ENCODE peak calls at places on chromosome 18, in five cellular contexts. O, K, P, Z and C are unnamed samples.

GRCh38 chr18:13406770-13407169 is 188.2 kb downstream of the LDLRAD4 start:
- DNase-seq in O (no peak), K (no peak), P (no peak), Z (no peak), C (no peak)

GRCh38 chr18:62933261-62933887 is 218.0 kb downstream of the PHLPP1 start:
- DNase-seq in O (no peak), K (no peak), P (no peak), Z (no peak), C (no peak)

GRCh38 chr18:70415823-70416488 is 127.1 kb downstream of the SOCS6 start:
- DNase-seq in O (no peak), K (no peak), P (no peak), Z (no peak), C (no peak)

GRCh38 chr18:62325806-62326645 is 916 bp downstream of the TNFRSF11A start:
- DNase-seq in O (no peak), K (no peak), P (peak; percentile 3), Z (no peak), C (no peak)

GRCh38 chr18:7789853-7790552 is 222.9 kb downstream of the PTPRM start:
- DNase-seq in O (no peak), K (no peak), P (peak; percentile 17), Z (no peak), C (no peak)

GRCh38 chr18:62979172-62979571 is 263.8 kb downstream of the PHLPP1 start:
- DNase-seq in O (no peak), K (no peak), P (peak; percentile 84), Z (no peak), C (peak; percentile 73)

GRCh38 chr18:59359576-59359952 is 499 bp upstream of the LMAN1 start:
- DNase-seq in O (no peak), K (no peak), P (no peak), Z (no peak), C (no peak)

GRCh38 chr18:24346254-24346653 is 51.4 kb downstream of the OSBPL1A start:
- DNase-seq in O (no peak), K (no peak), P (no peak), Z (no peak), C (no peak)

GRCh38 chr18:3062798-3063563 is 50.0 kb upstream of the LPIN2 start:
- DNase-seq in O (peak; percentile 58), K (peak; percentile 75), P (no peak), Z (peak; percentile 21), C (peak; percentile 80)

GRCh38 chr18:50829644-50830043 is 9.8 kb upstream of the MRO start:
- DNase-seq in O (no peak), K (no peak), P (no peak), Z (no peak), C (no peak)

GRCh38 chr18:47644896-47645295 is 285.6 kb downstream of the SMAD2 start:
- DNase-seq in O (no peak), K (no peak), P (no peak), Z (no peak), C (no peak)
- H3K4me1 ChIP-seq in O (no peaks in the 10 kb centered on the region), K (no peaks in the 10 kb centered on the region), P (no peaks in the 10 kb centered on the region), Z (no peaks in the 10 kb centered on the region), C (no peaks in the 10 kb centered on the region)

DNA sequence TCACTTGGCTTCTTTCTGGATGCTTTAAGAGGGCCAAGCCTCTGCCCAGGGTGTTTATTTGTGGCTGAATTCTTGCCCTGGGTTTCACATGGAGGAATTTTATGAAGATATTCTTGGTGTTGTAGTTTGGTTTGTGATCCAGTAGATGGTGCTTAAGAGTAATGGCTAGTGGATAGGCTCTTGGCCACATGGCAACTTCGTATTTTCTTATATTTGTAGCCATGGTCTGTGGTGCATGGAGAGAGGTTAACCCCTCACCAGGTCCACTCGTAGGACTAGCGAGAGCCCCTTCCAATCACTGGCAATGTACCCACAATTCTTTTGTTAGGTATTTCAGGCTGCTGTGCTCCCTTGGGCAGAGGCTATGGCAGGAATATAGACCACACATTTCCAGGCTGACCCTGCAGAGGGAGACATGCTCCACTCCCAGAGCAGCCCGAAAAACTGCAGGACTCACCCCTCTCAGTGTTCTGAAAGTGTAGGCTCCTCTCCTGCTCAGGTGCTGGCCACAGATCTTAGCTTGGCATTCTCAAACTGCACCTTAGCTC is 582.1 kb upstream of the SETBP1 start:
- DNase-seq in O (no peak), K (no peak), P (peak; percentile 31), Z (no peak), C (no peak)
- TF ChIP-seq CTCF in O (no peak), K (peak; percentile 29), P (peak; percentile 40), Z (no peak), C (no peak)

GRCh38 chr18:48675912-48676311 is 137.1 kb downstream of the CTIF start:
- DNase-seq in O (peak; percentile 28), K (no peak), P (no peak), Z (peak; percentile 1), C (no peak)
- H3K4me1 ChIP-seq in O (peaks cover 24% of the 10 kb centered on the region), K (peaks cover 4% of the 10 kb centered on the region), P (peaks cover 28% of the 10 kb centered on the region), Z (peaks cover 30% of the 10 kb centered on the region), C (peaks cover 35% of the 10 kb centered on the region)

GRCh38 chr18:51881394-51881793 is 458.6 kb upstream of the DCC start:
- DNase-seq in O (no peak), K (no peak), P (no peak), Z (no peak), C (no peak)
- TF ChIP-seq CTCF in O (no peak), K (no peak), P (no peak), Z (no peak), C (no peak)

GRCh38 chr18:48852792-48853191 is 98.0 kb downstream of the SMAD7 start:
- DNase-seq in O (no peak), K (no peak), P (no peak), Z (no peak), C (no peak)

GRCh38 chr18:48852292-48852691 is 98.5 kb downstream of the SMAD7 start:
- DNase-seq in O (no peak), K (no peak), P (peak; percentile 63), Z (no peak), C (no peak)

GRCh38 chr18:48853588-48853987 is 97.2 kb downstream of the SMAD7 start:
- DNase-seq in O (no peak), K (no peak), P (no peak), Z (no peak), C (no peak)

GRCh38 chr18:48850891-48851302 is 99.9 kb downstream of the SMAD7 start:
- DNase-seq in O (no peak), K (no peak), P (peak; percentile 60), Z (no peak), C (no peak)

DNA sequence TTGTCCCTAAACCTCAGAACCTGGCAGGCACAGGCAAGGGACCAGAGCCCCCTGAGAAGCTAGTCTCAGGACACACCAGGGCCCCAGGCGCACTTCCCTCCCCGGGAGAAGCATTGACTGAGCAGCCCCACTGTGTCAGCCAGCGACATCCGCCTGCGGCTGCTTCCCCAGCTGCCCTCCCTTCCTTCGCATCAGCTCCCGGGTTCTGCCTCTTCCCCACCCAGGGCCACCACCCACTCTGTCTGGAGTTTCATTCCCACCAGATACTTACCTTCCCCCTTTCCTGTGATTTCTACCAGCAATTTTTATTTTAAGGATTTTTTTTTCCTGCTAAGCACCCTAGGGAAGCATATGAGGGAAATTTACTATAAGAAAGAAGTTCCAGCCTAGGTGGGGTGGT is 99.2 kb downstream of the SMAD7 start:
- DNase-seq in O (no peak), K (peak; percentile 88), P (no peak), Z (no peak), C (no peak)
- H3K4me1 ChIP-seq in O (peaks cover 8% of the 10 kb centered on the region), K (no peaks in the 10 kb centered on the region), P (peaks cover 46% of the 10 kb centered on the region), Z (peaks cover 23% of the 10 kb centered on the region), C (peaks cover 14% of the 10 kb centered on the region)

GRCh38 chr18:43789234-43790000 is 512.1 kb upstream of the SYT4 start:
- DNase-seq in O (no peak), K (no peak), P (peak; percentile 7), Z (no peak), C (no peak)
- TF ChIP-seq CTCF in O (peak; percentile 20), K (peak; percentile 35), P (no peak), Z (no peak), C (peak; percentile 20)